ENCODE peak calls at places on chromosomes 7 and 10, in five cellular contexts. E is GM23338, R is GM23248, S is neural progenitor cell, N is HCT116. G is an unnamed sample.

GRCh38 chr7:36765605-36766004 is 41.3 kb upstream of the AOAH start:
- DNase-seq in S (peak; percentile 6), R (no peak), E (peak; percentile 54), N (peak; percentile 27), G (no peak)

GRCh38 chr7:55642266-55642665 is 70.0 kb upstream of the VOPP1 start:
- DNase-seq in E (no peak), R (no peak), N (no peak), S (no peak), G (no peak)

GRCh38 chr10:87973635-87974034 is 110.2 kb downstream of the PTEN start:
- DNase-seq in N (no peak), S (no peak), E (peak; percentile 78), R (peak; percentile 39), G (no peak)

GRCh38 chr10:6399879-6400278 is 180.2 kb downstream of the PRKCQ start:
- DNase-seq in S (no peak), R (no peak), N (no peak), E (no peak), G (no peak)

GRCh38 chr7:30313793-30314192 is 29.4 kb downstream of the ZNRF2 start:
- DNase-seq in S (no peak), E (no peak), R (no peak), N (no peak), G (no peak)

GRCh38 chr7:33075818-33076483 is 13.4 kb upstream of the NT5C3A start:
- DNase-seq in S (no peak), N (no peak), E (peak; percentile 11), R (no peak), G (no peak)

GRCh38 chr10:129730993-129731325 is 233.1 kb downstream of the EBF3 start:
- DNase-seq in E (no peak), S (no peak), R (no peak), N (no peak), G (no peak)

GRCh38 chr7:151351027-151351426 is 9.4 kb downstream of the NUB1 start:
- DNase-seq in N (no peak), S (peak; percentile 36), E (peak; percentile 64), R (no peak), G (no peak)

GRCh38 chr10:88289342-88289741 is 293.8 kb downstream of the RNLS start:
- DNase-seq in E (no peak), S (no peak), R (peak; percentile 47), N (no peak), G (no peak)

GRCh38 chr10:86597306-86597705 is 57.0 kb upstream of the OPN4 start:
- DNase-seq in S (no peak), E (no peak), N (no peak), R (no peak), G (no peak)

GRCh38 chr7:55964261-55964801 is at the start of gene NIPSNAP2:
- DNase-seq in N (peak; percentile 15), S (peak; percentile 88), E (peak; percentile 75), R (peak; percentile 79), G (peak; percentile 88)

GRCh38 chr7:106015586-106016218 is 52.6 kb downstream of the CDHR3 start:
- DNase-seq in E (no peak), R (no peak), N (no peak), S (no peak), G (peak; percentile 32)

GRCh38 chr10:74293686-74294365 is 142.8 kb downstream of the ADK start:
- DNase-seq in N (no peak), E (no peak), S (no peak), R (peak; percentile 78), G (peak; percentile 53)

GRCh38 chr7:24573008-24573553 is at the start of gene PALS2:
- DNase-seq in R (peak; percentile 83), S (peak; percentile 90), N (peak; percentile 29), E (peak; percentile 91), G (peak; percentile 91)

GRCh38 chr10:118498623-118499022 is 96.8 kb downstream of the PRLHR start:
- DNase-seq in E (no peak), S (no peak), R (no peak), N (no peak), G (no peak)

GRCh38 chr10:111100198-111100597 is 23.4 kb downstream of the ADRA2A start:
- DNase-seq in E (no peak), N (no peak), R (no peak), S (no peak), G (no peak)

GRCh38 chr7:21256310-21256877 is 171.5 kb upstream of the SP4 start:
- DNase-seq in S (peak; percentile 39), E (peak; percentile 58), N (peak; percentile 32), R (peak; percentile 65), G (peak; percentile 58)

GRCh38 chr10:128130051-128130450 is 3.8 kb upstream of the MKI67 start:
- DNase-seq in S (no peak), R (peak; percentile 62), N (peak; percentile 23), E (no peak), G (no peak)

GRCh38 chr7:16089191-16089590 is 332.1 kb downstream of the CRPPA start:
- DNase-seq in R (no peak), S (no peak), N (no peak), E (no peak), G (no peak)

GRCh38 chr7:82164813-82165212 is 278.8 kb downstream of the CACNA2D1 start:
- DNase-seq in S (peak; percentile 25), N (no peak), E (peak; percentile 33), R (peak; percentile 84), G (peak; percentile 6)

GRCh38 chr7:147803625-147804024 is 786.9 kb upstream of the C7orf33 start:
- DNase-seq in N (no peak), E (no peak), R (no peak), S (peak; percentile 74), G (no peak)

GRCh38 chr10:67763499-67764011 is 67.6 kb upstream of the CTNNA3 start:
- DNase-seq in R (peak; percentile 60), E (peak; percentile 74), S (peak; percentile 77), N (no peak), G (peak; percentile 83)

GRCh38 chr7:149456770-149457421 is 4.0 kb downstream of the ZNF777 start:
- DNase-seq in R (peak; percentile 15), S (no peak), N (no peak), E (no peak), G (no peak)

GRCh38 chr7:149457766-149458165 is 3.1 kb downstream of the ZNF777 start:
- DNase-seq in R (no peak), E (no peak), N (no peak), S (no peak), G (no peak)

GRCh38 chr7:149454006-149454405 is 6.9 kb downstream of the ZNF777 start:
- DNase-seq in E (no peak), S (no peak), R (no peak), N (no peak), G (no peak)

GRCh38 chr7:149454750-149455149 is 6.1 kb downstream of the ZNF777 start:
- DNase-seq in S (no peak), N (no peak), E (no peak), R (no peak), G (no peak)

DNA sequence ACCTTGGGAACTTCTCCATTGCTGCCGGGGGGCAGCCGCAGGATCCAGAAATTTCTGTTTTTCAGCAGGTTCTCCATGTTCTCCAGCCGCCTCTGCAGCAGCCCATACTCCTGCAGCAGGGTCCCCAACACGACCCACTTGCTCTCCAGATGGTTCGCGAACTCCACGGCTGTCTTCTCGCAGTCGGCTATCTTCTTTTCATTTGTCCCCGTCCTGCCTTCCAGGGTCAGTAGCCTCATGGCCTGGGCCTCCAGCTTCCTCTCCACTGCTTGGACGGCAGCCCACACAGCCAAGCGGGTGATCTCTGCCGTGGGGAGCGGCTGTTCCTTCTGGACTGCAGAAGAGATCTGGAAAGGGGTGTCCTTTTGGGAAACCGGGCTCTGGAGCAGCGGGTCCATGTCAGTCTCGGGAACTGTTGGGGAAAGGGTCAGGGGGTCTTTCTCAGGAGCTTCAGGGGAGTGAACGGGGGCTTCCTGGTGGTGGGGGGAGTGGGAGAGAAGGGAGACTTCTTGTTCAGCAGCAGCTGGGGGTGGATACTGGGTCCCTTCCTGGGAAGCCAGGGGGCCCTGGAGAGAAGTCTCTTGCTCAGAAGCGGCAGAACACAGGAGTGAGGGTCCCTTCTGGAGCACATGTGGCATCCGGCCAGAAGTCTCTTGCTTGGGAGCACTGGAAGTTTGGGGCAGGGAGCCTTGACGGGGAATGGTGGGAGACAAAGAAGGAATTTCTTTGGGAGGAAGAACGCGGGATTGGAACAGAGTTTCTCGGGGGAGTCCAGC is 5.5 kb downstream of the ZNF777 start:
- DNase-seq in E (no peak), N (no peak), R (no peak), S (no peak), G (no peak)
- TF ChIP-seq EZH2phosphoT487 in E (no peak), N (no peak), R (no peak), S (no peak), G (no peak)

GRCh38 chr10:78358982-78359381 is 325.3 kb downstream of the RPS24 start:
- DNase-seq in E (no peak), S (no peak), N (no peak), R (no peak), G (no peak)

GRCh38 chr10:78358406-78358805 is 324.7 kb downstream of the RPS24 start:
- DNase-seq in N (no peak), S (no peak), E (no peak), R (no peak), G (no peak)

GRCh38 chr10:78357027-78357672 is 323.5 kb downstream of the RPS24 start:
- DNase-seq in R (no peak), N (no peak), E (peak; percentile 74), S (peak; percentile 89), G (no peak)

GRCh38 chr10:78356291-78356915 is 322.7 kb downstream of the RPS24 start:
- DNase-seq in S (no peak), R (no peak), N (no peak), E (no peak), G (no peak)

DNA sequence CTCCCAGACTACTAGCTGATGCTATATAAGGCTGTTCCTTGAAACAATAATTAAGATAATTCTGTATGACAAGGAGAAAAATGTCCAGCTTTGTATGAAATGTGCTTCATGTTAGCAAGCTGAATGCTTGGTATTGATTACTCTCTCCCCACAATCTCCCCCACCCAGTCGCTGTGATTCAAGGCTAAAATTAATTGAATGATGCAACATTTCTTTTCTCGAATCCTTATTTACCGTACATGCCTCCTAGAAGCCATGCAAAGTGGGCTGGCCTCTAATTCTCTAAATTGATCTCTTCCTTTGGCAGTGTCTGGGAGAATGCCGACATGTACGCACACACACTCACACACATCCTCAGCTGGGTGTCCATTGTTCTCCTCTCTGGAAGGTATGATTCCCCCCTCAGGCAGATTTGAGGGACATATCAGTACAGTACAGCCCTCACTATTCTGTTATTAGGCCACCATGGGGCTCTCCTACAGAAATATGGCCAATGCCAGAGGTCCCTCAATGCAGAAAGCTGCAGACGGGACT is 324.1 kb downstream of the RPS24 start:
- DNase-seq in N (no peak), S (no peak), E (no peak), R (no peak), G (no peak)
- H3K4me1 ChIP-seq in N (no peaks in the 10 kb centered on the region), S (peaks cover 57% of the 10 kb centered on the region), E (peaks cover 7% of the 10 kb centered on the region), R (peaks cover 4% of the 10 kb centered on the region), G (peaks cover 10% of the 10 kb centered on the region)

GRCh38 chr7:64558781-64559180 is 4.1 kb downstream of the ZNF680 start:
- DNase-seq in E (no peak), N (no peak), R (peak; percentile 46), S (no peak), G (no peak)

GRCh38 chr7:64558323-64558705 is 4.6 kb downstream of the ZNF680 start:
- DNase-seq in S (no peak), N (no peak), E (no peak), R (no peak), G (no peak)

GRCh38 chr7:64557601-64558322 is 5.1 kb downstream of the ZNF680 start:
- DNase-seq in S (no peak), R (no peak), N (no peak), E (no peak), G (no peak)

GRCh38 chr7:64562246-64562620 is 638 bp downstream of the ZNF680 start:
- DNase-seq in E (no peak), S (no peak), N (no peak), R (no peak), G (no peak)

GRCh38 chr7:64559206-64559605 is 3.7 kb downstream of the ZNF680 start:
- DNase-seq in S (no peak), E (no peak), N (no peak), R (peak; percentile 70), G (no peak)
- TF ChIP-seq EZH2phosphoT487 in S (no peak), E (no peak), N (no peak), R (no peak), G (no peak)

GRCh38 chr7:139679731-139680594 is 97.8 kb downstream of the HIPK2 start:
- DNase-seq in N (no peak), R (peak; percentile 53), E (no peak), S (no peak), G (no peak)
- H3K4me1 ChIP-seq in N (peaks cover 75% of the 10 kb centered on the region), R (peaks cover 58% of the 10 kb centered on the region), E (peaks cover 14% of the 10 kb centered on the region), S (peaks cover 24% of the 10 kb centered on the region), G (peaks cover 36% of the 10 kb centered on the region)